ENCODE peak calls at places on chromosomes 6 and 20, in six cellular contexts. One of them, this sample, is unnamed.

GRCh38 chr6:32637219-32637880 is at the start of gene HLA-DQA1:
- DNase-seq in upper lobe of right lung: no peak
- DNase-seq in right lobe of liver: no peak
- DNase-seq in CD8-positive, alpha-beta memory T cell: no peak
- DNase-seq in hepatocyte: no peak
- DNase-seq in effector memory CD4-positive, alpha-beta T cell: no peak
- DNase-seq in this sample: no peak

GRCh38 chr6:16276991-16277981 is 38.9 kb downstream of the GMPR start:
- DNase-seq in upper lobe of right lung: peak
- DNase-seq in right lobe of liver: no peak
- DNase-seq in CD8-positive, alpha-beta memory T cell: no peak
- DNase-seq in hepatocyte: peak
- DNase-seq in effector memory CD4-positive, alpha-beta T cell: no peak
- DNase-seq in this sample: no peak

GRCh38 chr20:37733416-37733815 is 39.6 kb downstream of the CTNNBL1 start:
- DNase-seq in upper lobe of right lung: no peak
- DNase-seq in right lobe of liver: no peak
- DNase-seq in CD8-positive, alpha-beta memory T cell: no peak
- DNase-seq in hepatocyte: peak
- DNase-seq in effector memory CD4-positive, alpha-beta T cell: no peak
- DNase-seq in this sample: no peak

GRCh38 chr6:104930939-104931338 is 26.0 kb upstream of the LIN28B start:
- DNase-seq in upper lobe of right lung: no peak
- DNase-seq in right lobe of liver: no peak
- DNase-seq in CD8-positive, alpha-beta memory T cell: no peak
- DNase-seq in hepatocyte: no peak
- DNase-seq in effector memory CD4-positive, alpha-beta T cell: no peak
- DNase-seq in this sample: no peak

GRCh38 chr6:30955367-30956042 is 14.7 kb downstream of the MUCL3 start:
- DNase-seq in upper lobe of right lung: peak
- DNase-seq in right lobe of liver: no peak
- DNase-seq in CD8-positive, alpha-beta memory T cell: peak
- DNase-seq in hepatocyte: peak
- DNase-seq in effector memory CD4-positive, alpha-beta T cell: peak
- DNase-seq in this sample: no peak

GRCh38 chr20:35120012-35120701 is 27.0 kb downstream of the EDEM2 start:
- DNase-seq in upper lobe of right lung: no peak
- DNase-seq in right lobe of liver: no peak
- DNase-seq in CD8-positive, alpha-beta memory T cell: no peak
- DNase-seq in hepatocyte: no peak
- DNase-seq in effector memory CD4-positive, alpha-beta T cell: no peak
- DNase-seq in this sample: no peak

GRCh38 chr6:23635150-23635549 is 490.9 kb upstream of the NRSN1 start:
- DNase-seq in upper lobe of right lung: no peak
- DNase-seq in right lobe of liver: no peak
- DNase-seq in CD8-positive, alpha-beta memory T cell: no peak
- DNase-seq in hepatocyte: no peak
- DNase-seq in effector memory CD4-positive, alpha-beta T cell: no peak
- DNase-seq in this sample: no peak

GRCh38 chr20:33915726-33916331 is 77.9 kb upstream of the RALY start:
- DNase-seq in upper lobe of right lung: peak
- DNase-seq in right lobe of liver: peak
- DNase-seq in CD8-positive, alpha-beta memory T cell: peak
- DNase-seq in hepatocyte: peak
- DNase-seq in effector memory CD4-positive, alpha-beta T cell: peak
- DNase-seq in this sample: no peak

GRCh38 chr6:26199057-26199772 is 112.0 kb downstream of the HFE start:
- DNase-seq in upper lobe of right lung: peak
- DNase-seq in right lobe of liver: peak
- DNase-seq in CD8-positive, alpha-beta memory T cell: peak
- DNase-seq in hepatocyte: peak
- DNase-seq in effector memory CD4-positive, alpha-beta T cell: peak
- DNase-seq in this sample: no peak

GRCh38 chr6:125984311-125984710 is 2.0 kb upstream of the TRMT11 start:
- DNase-seq in upper lobe of right lung: no peak
- DNase-seq in right lobe of liver: no peak
- DNase-seq in CD8-positive, alpha-beta memory T cell: no peak
- DNase-seq in hepatocyte: peak
- DNase-seq in effector memory CD4-positive, alpha-beta T cell: no peak
- DNase-seq in this sample: no peak

GRCh38 chr6:8065519-8065911 is 1.3 kb upstream of the BLOC1S5 start:
- DNase-seq in upper lobe of right lung: no peak
- DNase-seq in right lobe of liver: no peak
- DNase-seq in CD8-positive, alpha-beta memory T cell: no peak
- DNase-seq in hepatocyte: no peak
- DNase-seq in effector memory CD4-positive, alpha-beta T cell: no peak
- DNase-seq in this sample: no peak

GRCh38 chr20:23034721-23035671 is at the start of gene SSTR4:
- DNase-seq in upper lobe of right lung: no peak
- DNase-seq in right lobe of liver: no peak
- DNase-seq in CD8-positive, alpha-beta memory T cell: no peak
- DNase-seq in hepatocyte: peak
- DNase-seq in effector memory CD4-positive, alpha-beta T cell: no peak
- DNase-seq in this sample: no peak

GRCh38 chr20:19566226-19566960 is 191.7 kb upstream of the RIN2 start:
- DNase-seq in upper lobe of right lung: no peak
- DNase-seq in right lobe of liver: no peak
- DNase-seq in CD8-positive, alpha-beta memory T cell: no peak
- DNase-seq in hepatocyte: no peak
- DNase-seq in effector memory CD4-positive, alpha-beta T cell: no peak
- DNase-seq in this sample: no peak

GRCh38 chr6:27297857-27298730 is 14.0 kb downstream of the POM121L2 start:
- DNase-seq in upper lobe of right lung: no peak
- DNase-seq in right lobe of liver: no peak
- DNase-seq in CD8-positive, alpha-beta memory T cell: no peak
- DNase-seq in hepatocyte: peak
- DNase-seq in effector memory CD4-positive, alpha-beta T cell: no peak
- DNase-seq in this sample: no peak

GRCh38 chr6:46468611-46469010 is 22.6 kb downstream of the RCAN2 start:
- DNase-seq in upper lobe of right lung: no peak
- DNase-seq in right lobe of liver: no peak
- DNase-seq in CD8-positive, alpha-beta memory T cell: no peak
- DNase-seq in hepatocyte: no peak
- DNase-seq in effector memory CD4-positive, alpha-beta T cell: no peak
- DNase-seq in this sample: no peak

DNA sequence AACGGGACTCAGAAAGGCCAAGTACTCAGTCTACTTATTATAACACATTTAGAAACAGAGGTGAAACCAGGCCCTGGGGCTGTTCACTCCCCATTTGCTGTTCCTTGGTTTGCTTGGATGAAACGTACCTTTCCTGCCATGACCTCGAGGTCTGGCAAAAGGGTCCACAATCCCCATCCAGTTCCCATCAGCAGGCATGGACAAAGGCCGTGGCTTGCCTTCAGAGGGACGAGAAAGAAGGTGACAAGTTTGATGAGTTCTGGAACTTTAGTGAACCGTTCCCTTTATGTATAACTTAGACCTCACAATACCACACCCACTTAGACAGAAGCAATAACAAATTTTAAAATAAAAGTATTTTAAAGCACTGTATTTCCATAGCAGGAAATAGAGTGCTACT is 53.6 kb upstream of the IPCEF1 start:
- DNase-seq in upper lobe of right lung: no peak
- DNase-seq in right lobe of liver: no peak
- DNase-seq in CD8-positive, alpha-beta memory T cell: no peak
- DNase-seq in hepatocyte: no peak
- DNase-seq in effector memory CD4-positive, alpha-beta T cell: no peak
- DNase-seq in this sample: no peak
- H3K27ac ChIP-seq in upper lobe of right lung: peak
- H3K27ac ChIP-seq in right lobe of liver: no peak
- H3K27ac ChIP-seq in CD8-positive, alpha-beta memory T cell: no peak
- H3K27ac ChIP-seq in hepatocyte: peak
- H3K27ac ChIP-seq in effector memory CD4-positive, alpha-beta T cell: no peak
- H3K27ac ChIP-seq in this sample: peak

DNA sequence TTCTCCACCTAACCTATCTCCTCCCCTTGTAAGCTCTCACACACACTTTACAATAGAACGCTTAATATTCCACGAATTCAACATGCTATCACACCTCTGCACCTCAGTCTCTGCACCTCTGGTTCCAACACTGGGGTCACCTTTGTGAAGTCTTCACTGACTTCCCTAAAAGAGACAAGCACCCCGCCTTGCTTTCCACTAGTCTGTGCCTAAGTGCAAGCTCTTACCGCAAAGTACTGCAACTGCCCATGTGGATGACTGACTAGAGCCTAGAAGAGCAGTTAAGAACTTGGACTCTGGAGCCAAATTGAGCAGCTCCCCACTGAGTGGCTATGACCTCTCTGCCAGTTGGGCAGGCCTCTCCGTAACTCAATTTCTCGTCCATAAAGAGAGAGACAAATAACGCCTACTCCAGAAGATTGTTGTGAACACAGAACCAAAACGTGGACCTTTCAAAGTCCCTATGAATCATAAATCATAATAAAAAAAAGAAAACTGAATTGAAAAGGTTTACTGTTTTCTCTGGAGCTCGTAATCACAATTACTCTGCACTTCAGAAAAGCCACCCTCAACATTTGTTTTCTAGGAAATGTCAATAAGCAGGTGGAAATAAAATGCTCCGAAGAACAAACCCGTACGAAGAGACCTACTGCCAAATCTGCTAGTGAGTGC is 1.2 kb downstream of the IFNGR1 start:
- DNase-seq in upper lobe of right lung: no peak
- DNase-seq in right lobe of liver: peak
- DNase-seq in CD8-positive, alpha-beta memory T cell: no peak
- DNase-seq in hepatocyte: peak
- DNase-seq in effector memory CD4-positive, alpha-beta T cell: no peak
- DNase-seq in this sample: no peak
- H3K27ac ChIP-seq in upper lobe of right lung: peak
- H3K27ac ChIP-seq in right lobe of liver: peak
- H3K27ac ChIP-seq in CD8-positive, alpha-beta memory T cell: peak
- H3K27ac ChIP-seq in hepatocyte: peak
- H3K27ac ChIP-seq in effector memory CD4-positive, alpha-beta T cell: peak
- H3K27ac ChIP-seq in this sample: peak

DNA sequence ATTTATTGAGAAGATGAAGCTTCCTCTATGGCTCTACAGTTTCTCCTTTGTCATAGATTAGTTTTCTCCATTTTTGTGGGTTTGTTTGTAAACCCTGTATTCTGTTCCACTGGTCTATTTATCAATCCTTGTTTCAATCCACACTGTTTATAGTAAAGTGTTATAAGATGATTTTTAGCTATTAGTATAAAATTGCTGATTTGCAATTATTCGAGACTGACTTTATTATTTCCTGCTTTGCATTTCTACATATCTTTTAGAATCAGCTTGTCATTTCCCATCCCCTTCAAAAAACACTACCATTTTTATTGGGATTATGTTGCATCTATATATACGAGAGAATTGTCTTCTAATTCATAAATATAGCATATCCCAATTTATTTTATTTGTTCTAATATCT is 325.9 kb upstream of the EPHA7 start:
- DNase-seq in upper lobe of right lung: no peak
- DNase-seq in right lobe of liver: no peak
- DNase-seq in CD8-positive, alpha-beta memory T cell: no peak
- DNase-seq in hepatocyte: no peak
- DNase-seq in effector memory CD4-positive, alpha-beta T cell: no peak
- DNase-seq in this sample: no peak
- H3K27ac ChIP-seq in upper lobe of right lung: no peak
- H3K27ac ChIP-seq in right lobe of liver: no peak
- H3K27ac ChIP-seq in CD8-positive, alpha-beta memory T cell: no peak
- H3K27ac ChIP-seq in hepatocyte: no peak
- H3K27ac ChIP-seq in effector memory CD4-positive, alpha-beta T cell: no peak
- H3K27ac ChIP-seq in this sample: no peak

GRCh38 chr6:793261-793660 is 100.3 kb upstream of the EXOC2 start:
- DNase-seq in upper lobe of right lung: no peak
- DNase-seq in right lobe of liver: no peak
- DNase-seq in CD8-positive, alpha-beta memory T cell: no peak
- DNase-seq in hepatocyte: no peak
- DNase-seq in effector memory CD4-positive, alpha-beta T cell: no peak
- DNase-seq in this sample: no peak
- H3K27ac ChIP-seq in upper lobe of right lung: no peak
- H3K27ac ChIP-seq in right lobe of liver: no peak
- H3K27ac ChIP-seq in CD8-positive, alpha-beta memory T cell: no peak
- H3K27ac ChIP-seq in hepatocyte: peak
- H3K27ac ChIP-seq in effector memory CD4-positive, alpha-beta T cell: no peak
- H3K27ac ChIP-seq in this sample: no peak

DNA sequence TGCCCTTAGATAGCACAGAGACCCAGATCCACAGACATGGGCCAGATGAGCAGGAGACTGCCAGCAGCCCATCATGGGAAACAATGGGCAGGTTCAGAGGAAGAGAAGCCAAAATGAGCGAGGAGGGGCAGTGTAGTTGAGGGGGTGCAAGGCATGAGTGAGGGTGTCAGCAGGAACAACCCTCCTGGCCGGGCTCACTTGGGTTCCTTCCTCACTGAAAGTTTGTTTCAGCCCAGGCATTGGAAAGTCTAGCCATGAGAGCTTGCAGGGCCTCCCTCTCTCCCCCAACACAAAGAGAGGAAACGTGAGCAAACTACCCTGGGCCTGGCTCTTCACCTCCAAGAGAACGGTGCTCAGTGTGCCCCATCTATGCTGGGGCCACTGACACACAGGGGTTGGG is 48.0 kb downstream of the CDH26 start:
- DNase-seq in upper lobe of right lung: no peak
- DNase-seq in right lobe of liver: no peak
- DNase-seq in CD8-positive, alpha-beta memory T cell: no peak
- DNase-seq in hepatocyte: no peak
- DNase-seq in effector memory CD4-positive, alpha-beta T cell: no peak
- DNase-seq in this sample: peak
- H3K27ac ChIP-seq in upper lobe of right lung: no peak
- H3K27ac ChIP-seq in right lobe of liver: no peak
- H3K27ac ChIP-seq in CD8-positive, alpha-beta memory T cell: no peak
- H3K27ac ChIP-seq in hepatocyte: no peak
- H3K27ac ChIP-seq in effector memory CD4-positive, alpha-beta T cell: no peak
- H3K27ac ChIP-seq in this sample: no peak

This sample was measured in vagina.